ENCODE peak calls at places on chromosomes 13 and 19, in five cellular contexts. U is activated T-cell treated with anti-CD3 and anti-CD28 coated beads for 48 hours; B is lower lobe of right lung; N is effector memory CD4-positive, alpha-beta T cell; S is WERI-Rb-1. D is an unnamed sample.

GRCh38 chr13:32029684-32030083 is 1.9 kb upstream of the FRY start:
- DNase-seq in U (no peak), B (no peak), N (no peak), S (no peak), D (no peak)

GRCh38 chr19:54517483-54517882 is 14.9 kb downstream of the LAIR2 start:
- DNase-seq in U (peak; percentile 54), B (peak; percentile 53), N (no peak), S (no peak), D (no peak)

GRCh38 chr19:11849264-11849615 is 714 bp downstream of the ZNF439 start:
- DNase-seq in U (no peak), B (no peak), N (no peak), S (no peak), D (no peak)

GRCh38 chr13:20814224-20814910 is 40.6 kb upstream of the EEF1AKMT1 start:
- DNase-seq in U (no peak), B (peak; percentile 85), N (no peak), S (peak; percentile 88), D (peak; percentile 68)

GRCh38 chr19:2061936-2062729 is 11.1 kb upstream of the MKNK2 start:
- DNase-seq in U (no peak), B (no peak), N (no peak), S (no peak), D (no peak)

GRCh38 chr19:48400018-48400742 is 6.7 kb downstream of the GRIN2D start:
- DNase-seq in U (no peak), B (peak; percentile 62), N (no peak), S (no peak), D (peak; percentile 74)

GRCh38 chr19:46890423-46891170 is 29.8 kb downstream of the ARHGAP35 start:
- DNase-seq in U (no peak), B (no peak), N (no peak), S (no peak), D (peak; percentile 30)

GRCh38 chr13:27359203-27359821 is 65.1 kb upstream of the GTF3A start:
- DNase-seq in U (peak; percentile 47), B (peak; percentile 65), N (peak; percentile 15), S (peak; percentile 84), D (peak; percentile 81)

GRCh38 chr19:13420780-13421179 is 85.5 kb downstream of the CACNA1A start:
- DNase-seq in U (no peak), B (no peak), N (no peak), S (no peak), D (no peak)

GRCh38 chr19:39544201-39544903 is 4.4 kb upstream of the EID2 start:
- DNase-seq in U (no peak), B (no peak), N (no peak), S (no peak), D (no peak)

GRCh38 chr19:38032151-38032550 is 125.1 kb downstream of the SIPA1L3 start:
- DNase-seq in U (no peak), B (no peak), N (no peak), S (no peak), D (no peak)

GRCh38 chr13:87656311-87656710 is 14.9 kb upstream of the SLITRK5 start:
- DNase-seq in U (no peak), B (no peak), N (no peak), S (no peak), D (no peak)

D was measured in mucosa of descending colon.